ENCODE peak calls at places on chromosomes 7 and 10, in four cellular contexts. L, Q, M and C are unnamed samples. For H3K4me1, the result is how much of the 10 kb centered on the place peaks cover.

GRCh38 chr7:138239244-138239643 is 163.0 kb downstream of the AKR1D1 start:
- DNase-seq in Q (no peak), L (peak), M (no peak), C (no peak)

GRCh38 chr10:89206402-89207180 is 526 bp downstream of the CH25H start:
- DNase-seq in M (peak), Q (no peak), L (no peak), C (no peak)

GRCh38 chr10:79381804-79382221 is 34.5 kb downstream of the PPIF start:
- DNase-seq in M (peak), L (no peak), Q (no peak), C (peak)

GRCh38 chr7:6170571-6171531 is 101.6 kb downstream of the CYTH3 start:
- DNase-seq in L (no peak), Q (no peak), M (no peak), C (no peak)

GRCh38 chr10:104117839-104118323 is 4.1 kb upstream of the SFR1 start:
- DNase-seq in M (no peak), Q (peak), L (peak), C (no peak)

GRCh38 chr7:16603633-16604032 is 41.9 kb downstream of the ANKMY2 start:
- DNase-seq in M (no peak), L (no peak), Q (no peak), C (no peak)

GRCh38 chr7:105643857-105644256 is 62.6 kb upstream of the EFCAB10 start:
- DNase-seq in M (no peak), L (no peak), Q (no peak), C (no peak)

GRCh38 chr10:77865585-77866324 is 60.8 kb downstream of the DLG5 start:
- DNase-seq in Q (no peak), L (no peak), M (no peak), C (no peak)

GRCh38 chr7:115678049-115678982 is 352.2 kb downstream of the TFEC start:
- DNase-seq in Q (no peak), M (no peak), L (no peak), C (no peak)

GRCh38 chr7:129845178-129845971 is 107.4 kb downstream of the UBE2H start:
- DNase-seq in Q (no peak), M (no peak), L (peak), C (no peak)

GRCh38 chr10:110706690-110707098 is 62.6 kb downstream of the RBM20 start:
- DNase-seq in L (peak), Q (no peak), M (no peak), C (no peak)

DNA sequence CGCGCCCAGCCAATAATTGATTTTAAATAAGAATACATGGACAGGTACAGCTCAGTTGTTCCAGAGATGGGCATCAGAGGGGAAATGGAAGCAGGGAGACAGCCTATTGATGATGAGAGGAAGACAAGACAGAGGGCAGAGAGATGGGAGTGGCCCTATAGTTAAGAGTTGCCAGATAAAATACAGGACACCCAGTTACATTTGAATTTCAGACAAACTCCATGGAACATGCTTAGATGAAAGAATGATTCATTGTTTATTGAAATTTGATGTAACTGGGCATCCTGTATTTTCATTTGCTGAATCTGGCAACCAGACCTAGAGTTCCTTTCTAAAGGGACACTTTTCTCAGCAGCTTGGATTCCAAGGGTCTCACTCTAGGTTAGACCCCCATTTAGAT is 341.1 kb downstream of the FRMD4A start:
- DNase-seq in L (no peak), M (no peak), Q (no peak), C (no peak)
- H3K4me1 ChIP-seq in L (under half), M (under half), Q (under half), C (under half)

GRCh38 chr10:47029181-47029971 is 118.1 kb downstream of the PTPN20 start:
- DNase-seq in M (peak), L (no peak), Q (no peak), C (no peak)

GRCh38 chr10:47030191-47030698 is 119.0 kb downstream of the PTPN20 start:
- DNase-seq in M (peak), Q (no peak), L (no peak), C (peak)

GRCh38 chr10:47033081-47033480 is 121.9 kb downstream of the PTPN20 start:
- DNase-seq in L (no peak), Q (no peak), M (no peak), C (no peak)

GRCh38 chr10:47031953-47032465 is 120.8 kb downstream of the PTPN20 start:
- DNase-seq in Q (no peak), L (no peak), M (peak), C (peak)

DNA sequence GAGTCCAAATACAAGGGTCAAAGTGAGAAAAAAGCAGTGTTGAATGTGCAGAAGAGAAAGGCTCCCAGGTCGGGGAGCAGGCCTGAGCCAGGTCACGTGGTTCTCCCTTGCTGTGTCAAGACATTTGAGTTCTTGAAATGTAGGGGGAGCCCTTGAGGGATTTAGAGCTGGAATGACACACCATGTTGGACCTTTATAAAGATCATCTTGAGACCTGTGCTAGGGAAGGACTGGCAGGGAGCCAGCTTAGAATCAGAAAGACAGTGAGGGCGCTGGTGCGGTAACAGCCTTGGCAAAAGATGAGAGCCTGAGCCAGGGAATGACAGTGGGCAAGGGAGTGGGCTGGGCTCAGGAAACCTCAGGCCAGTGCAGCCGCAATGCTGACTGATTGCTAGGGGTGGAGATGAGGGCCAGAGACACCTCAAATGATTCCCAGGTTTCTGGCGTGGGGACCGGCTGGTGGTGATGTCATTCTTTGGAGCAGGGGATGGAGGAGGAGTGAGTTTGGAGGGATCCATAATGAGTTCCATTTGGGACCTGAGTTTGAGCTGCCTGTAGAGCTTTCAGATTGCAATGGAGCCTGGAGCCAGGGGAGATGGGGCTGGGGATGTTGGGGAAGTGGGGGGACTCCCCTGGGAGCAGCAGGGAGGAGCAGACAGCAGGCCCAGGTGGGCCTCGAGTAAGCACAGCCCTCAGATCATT is 120.2 kb downstream of the PTPN20 start:
- DNase-seq in M (peak), L (no peak), Q (no peak), C (no peak)
- TF ChIP-seq CTCF in M (no peak), L (no peak), Q (no peak), C (no peak)

GRCh38 chr10:73262105-73262730 is 9.8 kb upstream of the MRPS16 start:
- DNase-seq in Q (no peak), L (peak), M (no peak), C (no peak)

GRCh38 chr10:73264423-73264822 is 12.0 kb upstream of the MRPS16 start:
- DNase-seq in L (no peak), M (no peak), Q (no peak), C (no peak)

GRCh38 chr10:73263948-73264347 is 11.5 kb upstream of the MRPS16 start:
- DNase-seq in L (peak), M (no peak), Q (no peak), C (no peak)

GRCh38 chr10:73262880-73263279 is 10.4 kb upstream of the MRPS16 start:
- DNase-seq in L (no peak), Q (no peak), M (no peak), C (no peak)

GRCh38 chr10:73261362-73261995 is 9.0 kb upstream of the MRPS16 start:
- DNase-seq in L (no peak), Q (no peak), M (no peak), C (no peak)
- H3K4me1 ChIP-seq in L (under half), Q (under half), M (under half), C (under half)

DNA sequence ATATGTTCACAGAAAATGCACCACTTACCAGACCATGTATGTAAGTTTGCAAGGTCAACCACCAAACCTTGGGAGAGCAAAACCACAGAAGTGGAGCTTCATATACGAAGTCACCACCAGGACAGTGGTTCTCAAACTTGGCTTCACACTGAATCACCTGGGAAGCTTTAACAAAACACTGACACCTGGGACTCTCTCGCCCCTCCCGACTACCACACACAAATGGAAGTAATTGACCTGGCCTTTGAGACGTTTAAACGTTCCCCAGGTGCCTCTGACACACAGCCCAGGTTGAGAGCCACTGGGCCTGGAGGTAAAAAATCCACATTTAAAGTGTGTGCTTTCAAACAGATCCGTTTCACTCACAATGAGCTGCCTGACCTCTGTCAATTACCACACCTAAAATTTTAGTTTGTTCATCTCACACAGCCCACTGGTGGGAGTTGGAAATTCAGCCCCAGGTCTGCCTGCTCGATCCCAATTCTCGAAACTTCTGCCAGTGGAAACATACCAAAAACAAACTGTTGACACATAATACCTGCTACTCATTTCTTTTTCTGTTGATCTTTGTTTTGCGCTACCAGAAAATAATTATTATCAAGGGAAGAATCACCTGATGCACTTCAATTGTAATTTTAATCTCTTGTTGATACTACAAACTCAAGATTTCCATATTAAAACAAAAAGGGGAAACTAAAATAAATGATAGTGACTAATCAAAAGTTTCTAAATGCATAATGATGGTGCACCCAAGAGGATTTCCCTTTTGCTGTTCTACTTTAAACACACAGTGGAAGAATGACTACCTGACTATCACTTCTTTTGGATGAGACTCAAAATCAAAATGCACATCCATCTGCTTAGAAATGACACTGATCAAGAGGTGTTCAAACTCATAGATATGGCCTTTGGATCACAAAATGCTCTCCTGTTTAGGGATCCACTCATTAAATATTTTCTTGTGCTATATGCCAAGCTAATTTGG is 26.6 kb downstream of the CDNF start:
- DNase-seq in L (no peak), M (no peak), Q (no peak), C (no peak)
- TF ChIP-seq CTCF in L (no peak), M (no peak), Q (no peak), C (no peak)

GRCh38 chr10:101763141-101763540 is 12.8 kb downstream of the FGF8 start:
- DNase-seq in M (peak), Q (no peak), L (no peak), C (no peak)
- H3K4me1 ChIP-seq in M (under half), Q (under half), L (under half), C (under half)